ENCODE peak calls at places on chromosome 21, in ten cellular contexts. One of them, this sample, is unnamed.

GRCh38 chr21:31848339-31848985 is 24.4 kb upstream of the HUNK start:
- DNase-seq in mucosa of gallbladder: no peak
- DNase-seq in iris pigment epithelial cell: no peak
- DNase-seq in activated naive CD4-positive, alpha-beta T cell: no peak
- DNase-seq in tibial artery: no peak
- DNase-seq in T-helper 9 cell: no peak
- DNase-seq in neural crest cell: no peak
- DNase-seq in left kidney: no peak
- DNase-seq in kidney epithelial cell: no peak
- DNase-seq in EL: no peak
- DNase-seq in this sample: no peak

GRCh38 chr21:32742470-32742869 is 14.7 kb upstream of the SYNJ1 start:
- DNase-seq in mucosa of gallbladder: no peak
- DNase-seq in iris pigment epithelial cell: no peak
- DNase-seq in activated naive CD4-positive, alpha-beta T cell: no peak
- DNase-seq in tibial artery: no peak
- DNase-seq in T-helper 9 cell: no peak
- DNase-seq in neural crest cell: no peak
- DNase-seq in left kidney: no peak
- DNase-seq in kidney epithelial cell: no peak
- DNase-seq in EL: no peak
- DNase-seq in this sample: no peak

GRCh38 chr21:25862596-25862995 is 127.8 kb downstream of the GABPA start:
- DNase-seq in mucosa of gallbladder: no peak
- DNase-seq in iris pigment epithelial cell: peak
- DNase-seq in activated naive CD4-positive, alpha-beta T cell: no peak
- DNase-seq in tibial artery: no peak
- DNase-seq in T-helper 9 cell: no peak
- DNase-seq in neural crest cell: no peak
- DNase-seq in left kidney: no peak
- DNase-seq in kidney epithelial cell: no peak
- DNase-seq in EL: peak
- DNase-seq in this sample: no peak

GRCh38 chr21:27764056-27764455 is 797.2 kb upstream of the ADAMTS5 start:
- DNase-seq in mucosa of gallbladder: no peak
- DNase-seq in iris pigment epithelial cell: no peak
- DNase-seq in activated naive CD4-positive, alpha-beta T cell: no peak
- DNase-seq in tibial artery: no peak
- DNase-seq in T-helper 9 cell: no peak
- DNase-seq in neural crest cell: no peak
- DNase-seq in left kidney: no peak
- DNase-seq in kidney epithelial cell: no peak
- DNase-seq in EL: no peak
- DNase-seq in this sample: no peak

GRCh38 chr21:45554477-45555175 is 12.4 kb upstream of the SLC19A1 start:
- DNase-seq in mucosa of gallbladder: peak
- DNase-seq in iris pigment epithelial cell: peak
- DNase-seq in activated naive CD4-positive, alpha-beta T cell: peak
- DNase-seq in tibial artery: peak
- DNase-seq in T-helper 9 cell: peak
- DNase-seq in neural crest cell: peak
- DNase-seq in left kidney: peak
- DNase-seq in kidney epithelial cell: no peak
- DNase-seq in EL: peak
- DNase-seq in this sample: peak

GRCh38 chr21:41833138-41834115 is 45.7 kb downstream of the PRDM15 start:
- DNase-seq in mucosa of gallbladder: no peak
- DNase-seq in iris pigment epithelial cell: no peak
- DNase-seq in activated naive CD4-positive, alpha-beta T cell: no peak
- DNase-seq in tibial artery: no peak
- DNase-seq in T-helper 9 cell: no peak
- DNase-seq in neural crest cell: no peak
- DNase-seq in left kidney: no peak
- DNase-seq in kidney epithelial cell: no peak
- DNase-seq in EL: no peak
- DNase-seq in this sample: no peak

GRCh38 chr21:34888569-34889286 is 160.4 kb downstream of the RUNX1 start:
- DNase-seq in mucosa of gallbladder: peak
- DNase-seq in iris pigment epithelial cell: peak
- DNase-seq in activated naive CD4-positive, alpha-beta T cell: peak
- DNase-seq in tibial artery: peak
- DNase-seq in T-helper 9 cell: peak
- DNase-seq in neural crest cell: peak
- DNase-seq in left kidney: peak
- DNase-seq in kidney epithelial cell: peak
- DNase-seq in EL: peak
- DNase-seq in this sample: no peak

GRCh38 chr21:42466700-42467612 is 29.1 kb downstream of the RSPH1 start:
- DNase-seq in mucosa of gallbladder: no peak
- DNase-seq in iris pigment epithelial cell: peak
- DNase-seq in activated naive CD4-positive, alpha-beta T cell: no peak
- DNase-seq in tibial artery: no peak
- DNase-seq in T-helper 9 cell: no peak
- DNase-seq in neural crest cell: no peak
- DNase-seq in left kidney: peak
- DNase-seq in kidney epithelial cell: no peak
- DNase-seq in EL: peak
- DNase-seq in this sample: no peak

GRCh38 chr21:29256125-29256895 is 42.4 kb upstream of the BACH1 start:
- DNase-seq in mucosa of gallbladder: no peak
- DNase-seq in iris pigment epithelial cell: no peak
- DNase-seq in activated naive CD4-positive, alpha-beta T cell: no peak
- DNase-seq in tibial artery: no peak
- DNase-seq in T-helper 9 cell: no peak
- DNase-seq in neural crest cell: no peak
- DNase-seq in left kidney: no peak
- DNase-seq in kidney epithelial cell: no peak
- DNase-seq in EL: no peak
- DNase-seq in this sample: no peak

GRCh38 chr21:27146268-27146667 is 179.4 kb upstream of the ADAMTS5 start:
- DNase-seq in mucosa of gallbladder: no peak
- DNase-seq in iris pigment epithelial cell: no peak
- DNase-seq in activated naive CD4-positive, alpha-beta T cell: no peak
- DNase-seq in tibial artery: no peak
- DNase-seq in T-helper 9 cell: no peak
- DNase-seq in neural crest cell: no peak
- DNase-seq in left kidney: no peak
- DNase-seq in kidney epithelial cell: no peak
- DNase-seq in EL: no peak
- DNase-seq in this sample: no peak

GRCh38 chr21:40853956-40854688 is 7.2 kb upstream of the DSCAM start:
- DNase-seq in mucosa of gallbladder: no peak
- DNase-seq in iris pigment epithelial cell: no peak
- DNase-seq in activated naive CD4-positive, alpha-beta T cell: no peak
- DNase-seq in tibial artery: peak
- DNase-seq in T-helper 9 cell: no peak
- DNase-seq in neural crest cell: no peak
- DNase-seq in left kidney: no peak
- DNase-seq in kidney epithelial cell: no peak
- DNase-seq in EL: no peak
- DNase-seq in this sample: no peak

GRCh38 chr21:25688284-25689035 is 46.2 kb downstream of the ATP5PF start:
- DNase-seq in mucosa of gallbladder: no peak
- DNase-seq in iris pigment epithelial cell: no peak
- DNase-seq in activated naive CD4-positive, alpha-beta T cell: no peak
- DNase-seq in tibial artery: no peak
- DNase-seq in T-helper 9 cell: no peak
- DNase-seq in neural crest cell: no peak
- DNase-seq in left kidney: peak
- DNase-seq in kidney epithelial cell: no peak
- DNase-seq in EL: no peak
- DNase-seq in this sample: no peak

GRCh38 chr21:46092026-46092764 is 5.7 kb upstream of the COL6A2 start:
- DNase-seq in mucosa of gallbladder: peak
- DNase-seq in iris pigment epithelial cell: peak
- DNase-seq in activated naive CD4-positive, alpha-beta T cell: no peak
- DNase-seq in tibial artery: peak
- DNase-seq in T-helper 9 cell: no peak
- DNase-seq in neural crest cell: no peak
- DNase-seq in left kidney: no peak
- DNase-seq in kidney epithelial cell: peak
- DNase-seq in EL: peak
- DNase-seq in this sample: no peak

GRCh38 chr21:45154511-45155508 is 80.4 kb downstream of the ADARB1 start:
- DNase-seq in mucosa of gallbladder: peak
- DNase-seq in iris pigment epithelial cell: peak
- DNase-seq in activated naive CD4-positive, alpha-beta T cell: no peak
- DNase-seq in tibial artery: no peak
- DNase-seq in T-helper 9 cell: peak
- DNase-seq in neural crest cell: no peak
- DNase-seq in left kidney: peak
- DNase-seq in kidney epithelial cell: no peak
- DNase-seq in EL: peak
- DNase-seq in this sample: no peak

GRCh38 chr21:33924766-33925100 is 9.1 kb upstream of the ATP5PO start:
- DNase-seq in mucosa of gallbladder: no peak
- DNase-seq in iris pigment epithelial cell: no peak
- DNase-seq in activated naive CD4-positive, alpha-beta T cell: no peak
- DNase-seq in tibial artery: no peak
- DNase-seq in T-helper 9 cell: no peak
- DNase-seq in neural crest cell: no peak
- DNase-seq in left kidney: peak
- DNase-seq in kidney epithelial cell: no peak
- DNase-seq in EL: no peak
- DNase-seq in this sample: peak

GRCh38 chr21:38993561-38993960 is 187.8 kb downstream of the ETS2 start:
- DNase-seq in mucosa of gallbladder: peak
- DNase-seq in iris pigment epithelial cell: peak
- DNase-seq in activated naive CD4-positive, alpha-beta T cell: no peak
- DNase-seq in tibial artery: peak
- DNase-seq in T-helper 9 cell: no peak
- DNase-seq in neural crest cell: no peak
- DNase-seq in left kidney: peak
- DNase-seq in kidney epithelial cell: no peak
- DNase-seq in EL: peak
- DNase-seq in this sample: no peak

GRCh38 chr21:46077674-46078101 is 20.2 kb upstream of the COL6A2 start:
- DNase-seq in mucosa of gallbladder: no peak
- DNase-seq in iris pigment epithelial cell: no peak
- DNase-seq in activated naive CD4-positive, alpha-beta T cell: no peak
- DNase-seq in tibial artery: no peak
- DNase-seq in T-helper 9 cell: no peak
- DNase-seq in neural crest cell: no peak
- DNase-seq in left kidney: no peak
- DNase-seq in kidney epithelial cell: no peak
- DNase-seq in EL: no peak
- DNase-seq in this sample: no peak

GRCh38 chr21:36260030-36260787 is 59.8 kb upstream of the MORC3 start:
- DNase-seq in mucosa of gallbladder: peak
- DNase-seq in iris pigment epithelial cell: peak
- DNase-seq in activated naive CD4-positive, alpha-beta T cell: peak
- DNase-seq in tibial artery: peak
- DNase-seq in T-helper 9 cell: peak
- DNase-seq in neural crest cell: peak
- DNase-seq in left kidney: peak
- DNase-seq in kidney epithelial cell: no peak
- DNase-seq in EL: peak
- DNase-seq in this sample: no peak

GRCh38 chr21:45534591-45535331 is 7.5 kb downstream of the SLC19A1 start:
- DNase-seq in mucosa of gallbladder: no peak
- DNase-seq in iris pigment epithelial cell: no peak
- DNase-seq in activated naive CD4-positive, alpha-beta T cell: no peak
- DNase-seq in tibial artery: no peak
- DNase-seq in T-helper 9 cell: no peak
- DNase-seq in neural crest cell: no peak
- DNase-seq in left kidney: peak
- DNase-seq in kidney epithelial cell: no peak
- DNase-seq in EL: no peak
- DNase-seq in this sample: no peak

GRCh38 chr21:34669149-34669879 is 520 bp downstream of the CLIC6 start:
- DNase-seq in mucosa of gallbladder: no peak
- DNase-seq in iris pigment epithelial cell: no peak
- DNase-seq in activated naive CD4-positive, alpha-beta T cell: no peak
- DNase-seq in tibial artery: no peak
- DNase-seq in T-helper 9 cell: no peak
- DNase-seq in neural crest cell: peak
- DNase-seq in left kidney: peak
- DNase-seq in kidney epithelial cell: no peak
- DNase-seq in EL: peak
- DNase-seq in this sample: no peak

GRCh38 chr21:40208960-40209359 is 341.7 kb downstream of the PCP4 start:
- DNase-seq in mucosa of gallbladder: no peak
- DNase-seq in iris pigment epithelial cell: no peak
- DNase-seq in activated naive CD4-positive, alpha-beta T cell: no peak
- DNase-seq in tibial artery: no peak
- DNase-seq in T-helper 9 cell: no peak
- DNase-seq in neural crest cell: no peak
- DNase-seq in left kidney: no peak
- DNase-seq in kidney epithelial cell: no peak
- DNase-seq in EL: no peak
- DNase-seq in this sample: no peak

GRCh38 chr21:44817506-44817880 is 369 bp downstream of the SUMO3 start:
- DNase-seq in mucosa of gallbladder: peak
- DNase-seq in iris pigment epithelial cell: peak
- DNase-seq in activated naive CD4-positive, alpha-beta T cell: peak
- DNase-seq in tibial artery: peak
- DNase-seq in T-helper 9 cell: peak
- DNase-seq in neural crest cell: peak
- DNase-seq in left kidney: peak
- DNase-seq in kidney epithelial cell: no peak
- DNase-seq in EL: peak
- DNase-seq in this sample: peak

GRCh38 chr21:29287383-29287782 is 11.3 kb upstream of the BACH1 start:
- DNase-seq in mucosa of gallbladder: no peak
- DNase-seq in iris pigment epithelial cell: peak
- DNase-seq in activated naive CD4-positive, alpha-beta T cell: no peak
- DNase-seq in tibial artery: no peak
- DNase-seq in T-helper 9 cell: no peak
- DNase-seq in neural crest cell: no peak
- DNase-seq in left kidney: no peak
- DNase-seq in kidney epithelial cell: no peak
- DNase-seq in EL: peak
- DNase-seq in this sample: no peak

This sample was measured in caudate nucleus.